ENCODE peak calls at places on chromosomes 12 and 14, in eight cellular contexts. Z, H, D, J, T, A, W and B are unnamed samples.

GRCh38 chr12:112716099-112717093 is 75.2 kb upstream of the RPH3A start:
- DNase-seq in Z (no peak), H (no peak), D (no peak), J (no peak), T (no peak), A (peak; percentile 29), W (no peak), B (peak; percentile 2)

GRCh38 chr12:132320767-132321211 is 8.6 kb downstream of the GALNT9 start:
- DNase-seq in Z (no peak), H (no peak), D (no peak), J (peak; percentile 66), T (no peak), A (no peak), W (no peak), B (no peak)

GRCh38 chr12:15244341-15244740 is 23.1 kb upstream of the RERG start:
- DNase-seq in Z (no peak), H (no peak), D (no peak), J (no peak), T (no peak), A (no peak), W (no peak), B (no peak)

GRCh38 chr14:105100931-105101330 is 35.7 kb upstream of the GPR132 start:
- DNase-seq in Z (no peak), H (no peak), D (no peak), J (no peak), T (no peak), A (no peak), W (no peak), B (no peak)

GRCh38 chr12:26271889-26272492 is 76.6 kb downstream of the SSPN start:
- DNase-seq in Z (peak; percentile 89), H (peak; percentile 96), D (no peak), J (peak; percentile 80), T (peak; percentile 80), A (no peak), W (peak; percentile 51), B (peak; percentile 58)

GRCh38 chr14:22994762-22995275 is 12.5 kb upstream of the AJUBA start:
- DNase-seq in Z (no peak), H (peak; percentile 48), D (no peak), J (no peak), T (no peak), A (peak; percentile 60), W (peak; percentile 41), B (no peak)

GRCh38 chr12:67394600-67394999 is 125.4 kb downstream of the CAND1 start:
- DNase-seq in Z (peak; percentile 26), H (peak; percentile 57), D (no peak), J (no peak), T (peak; percentile 65), A (no peak), W (peak; percentile 78), B (no peak)

GRCh38 chr12:124392271-124392990 is 97.5 kb downstream of the RFLNA start:
- DNase-seq in Z (peak; percentile 53), H (peak; percentile 45), D (no peak), J (peak; percentile 85), T (peak; percentile 64), A (peak; percentile 8), W (peak; percentile 61), B (no peak)

GRCh38 chr14:64253672-64254071 is 40.5 kb downstream of the ESR2 start:
- DNase-seq in Z (no peak), H (peak; percentile 92), D (no peak), J (no peak), T (no peak), A (no peak), W (no peak), B (no peak)

GRCh38 chr12:94982456-94982855 is 21.0 kb downstream of the NDUFA12 start:
- DNase-seq in Z (no peak), H (no peak), D (no peak), J (no peak), T (no peak), A (no peak), W (no peak), B (no peak)

GRCh38 chr12:8034802-8035201 is 2.3 kb downstream of the FOXJ2 start:
- DNase-seq in Z (no peak), H (no peak), D (no peak), J (no peak), T (no peak), A (no peak), W (no peak), B (peak; percentile 25)

GRCh38 chr12:116637589-116638165 is 78.5 kb downstream of the MAP1LC3B2 start:
- DNase-seq in Z (no peak), H (no peak), D (no peak), J (no peak), T (no peak), A (no peak), W (no peak), B (no peak)

GRCh38 chr12:124913474-124914391 is 717 bp downstream of the UBC start:
- DNase-seq in Z (peak; percentile 74), H (peak; percentile 68), D (no peak), J (peak; percentile 98), T (peak; percentile 96), A (peak; percentile 96), W (peak; percentile 90), B (peak; percentile 93)

GRCh38 chr14:24795406-24795805 is 161.4 kb upstream of the GZMB start:
- DNase-seq in Z (no peak), H (no peak), D (no peak), J (no peak), T (no peak), A (no peak), W (no peak), B (no peak)

GRCh38 chr12:34388636-34389377 is 366.5 kb downstream of the ALG10 start:
- DNase-seq in Z (no peak), H (no peak), D (no peak), J (peak; percentile 49), T (no peak), A (no peak), W (no peak), B (no peak)

GRCh38 chr14:52829527-52829926 is 38.1 kb upstream of the GNPNAT1 start:
- DNase-seq in Z (no peak), H (no peak), D (no peak), J (no peak), T (no peak), A (no peak), W (no peak), B (no peak)

GRCh38 chr14:51929920-51930682 is 59.2 kb upstream of the RTRAF start:
- DNase-seq in Z (no peak), H (peak; percentile 14), D (no peak), J (no peak), T (no peak), A (no peak), W (no peak), B (no peak)

GRCh38 chr12:23169012-23170003 is 544.3 kb downstream of the ETNK1 start:
- DNase-seq in Z (no peak), H (no peak), D (no peak), J (no peak), T (no peak), A (no peak), W (no peak), B (no peak)

GRCh38 chr14:99996951-99997571 is 68.2 kb upstream of the EVL start:
- DNase-seq in Z (no peak), H (peak; percentile 78), D (no peak), J (no peak), T (no peak), A (no peak), W (no peak), B (no peak)

GRCh38 chr14:105045710-105046326 is 19.4 kb downstream of the GPR132 start:
- DNase-seq in Z (peak; percentile 86), H (peak; percentile 74), D (peak; percentile 56), J (peak; percentile 99), T (peak; percentile 89), A (peak; percentile 90), W (peak; percentile 87), B (peak; percentile 82)

GRCh38 chr14:85596562-85596961 is 66.6 kb downstream of the FLRT2 start:
- DNase-seq in Z (no peak), H (no peak), D (no peak), J (no peak), T (no peak), A (no peak), W (no peak), B (no peak)

GRCh38 chr14:68576031-68576430 is 216.8 kb downstream of the ZFP36L1 start:
- DNase-seq in Z (no peak), H (no peak), D (no peak), J (no peak), T (no peak), A (no peak), W (no peak), B (no peak)

GRCh38 chr14:53411110-53411509 is 258.0 kb upstream of the DDHD1 start:
- DNase-seq in Z (no peak), H (peak; percentile 94), D (no peak), J (no peak), T (no peak), A (no peak), W (no peak), B (no peak)

GRCh38 chr12:111467862-111468245 is 62.1 kb downstream of the SH2B3 start:
- DNase-seq in Z (no peak), H (peak; percentile 70), D (no peak), J (no peak), T (no peak), A (no peak), W (no peak), B (no peak)
- H3K36me3 ChIP-seq in Z (no peaks in the 10 kb centered on the region), H (peaks cover 17% of the 10 kb centered on the region), D (no peaks in the 10 kb centered on the region), J (peaks cover 18% of the 10 kb centered on the region), T (no peaks in the 10 kb centered on the region), A (peaks cover 85% of the 10 kb centered on the region), W (peaks cover 24% of the 10 kb centered on the region), B (peaks cover 5% of the 10 kb centered on the region)

GRCh38 chr12:12531194-12531593 is 31.5 kb downstream of the DUSP16 start:
- DNase-seq in Z (no peak), H (no peak), D (no peak), J (no peak), T (no peak), A (no peak), W (no peak), B (no peak)
- H3K4me1 ChIP-seq in Z (peaks cover 14% of the 10 kb centered on the region), H (peaks cover 4% of the 10 kb centered on the region), D (peaks cover 20% of the 10 kb centered on the region), J (peaks cover 5% of the 10 kb centered on the region), T (peaks cover 78% of the 10 kb centered on the region), A (peaks cover 17% of the 10 kb centered on the region), W (peaks cover 38% of the 10 kb centered on the region), B (peaks cover 12% of the 10 kb centered on the region)

DNA sequence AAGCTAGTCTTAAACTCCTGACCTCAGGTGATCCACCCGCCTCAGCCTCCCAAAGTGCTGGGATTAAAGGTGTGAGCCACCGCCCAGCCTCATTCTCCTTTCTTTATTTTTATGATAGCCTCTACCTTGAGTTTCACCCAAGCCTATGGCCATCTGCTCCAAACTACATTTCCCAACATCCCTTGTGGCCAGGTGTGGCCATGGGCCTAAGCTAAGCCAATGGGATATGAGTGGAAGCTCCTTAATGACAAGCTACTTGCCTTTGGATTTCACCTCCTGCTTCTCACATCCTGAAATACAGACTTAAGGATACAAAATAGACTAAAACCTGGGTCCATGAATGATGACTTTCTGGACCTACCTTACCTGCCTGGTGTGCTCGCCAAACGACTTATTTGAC is 46.2 kb downstream of the DPF3 start:
- DNase-seq in Z (no peak), H (no peak), D (no peak), J (no peak), T (no peak), A (no peak), W (no peak), B (no peak)
- H3K36me3 ChIP-seq in Z (no peaks in the 10 kb centered on the region), H (peaks cover 2% of the 10 kb centered on the region), D (no peaks in the 10 kb centered on the region), J (no peaks in the 10 kb centered on the region), T (no peaks in the 10 kb centered on the region), A (no peaks in the 10 kb centered on the region), W (no peaks in the 10 kb centered on the region), B (no peaks in the 10 kb centered on the region)

DNA sequence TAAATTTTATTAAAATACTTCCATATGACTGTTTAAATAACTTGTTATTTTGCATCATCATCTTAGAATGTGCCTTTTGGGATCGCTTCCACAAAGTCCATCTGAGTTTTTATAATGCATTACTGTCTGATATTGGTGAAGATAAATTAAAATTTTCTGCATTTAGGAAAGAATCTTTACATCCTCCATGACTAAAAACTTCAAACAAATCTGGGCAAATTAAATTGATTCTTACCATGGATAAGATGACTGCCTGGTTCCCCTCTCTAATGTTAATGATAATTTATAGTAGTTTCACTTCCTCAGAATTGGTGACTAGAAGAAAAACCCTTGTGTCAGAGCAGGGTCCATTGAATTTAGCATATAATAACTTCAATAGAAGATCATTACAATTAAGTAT is 94.7 kb upstream of the SLC38A4 start:
- DNase-seq in Z (no peak), H (no peak), D (no peak), J (no peak), T (no peak), A (no peak), W (no peak), B (no peak)
- H3K4me1 ChIP-seq in Z (no peaks in the 10 kb centered on the region), H (peaks cover 20% of the 10 kb centered on the region), D (peaks cover 15% of the 10 kb centered on the region), J (no peaks in the 10 kb centered on the region), T (no peaks in the 10 kb centered on the region), A (no peaks in the 10 kb centered on the region), W (no peaks in the 10 kb centered on the region), B (no peaks in the 10 kb centered on the region)